ENCODE peak calls at places on chromosome 16, in six cellular contexts. I is K562, F is GM12865, Q is left ventricle myocardium inferior, T is T follicular helper cell, C is KBM-7. Z is an unnamed sample.

GRCh38 chr16:74896389-74897370 is 88.2 kb downstream of the WDR59 start:
- DNase-seq in I (no peak), F (no peak), Q (no peak), T (no peak), C (no peak), Z (peak)

GRCh38 chr16:27847030-27847550 is 216.4 kb downstream of the GSG1L start:
- DNase-seq in I (no peak), F (no peak), Q (no peak), T (no peak), C (no peak), Z (no peak)

GRCh38 chr16:75251280-75252048 is at the start of gene BCAR1:
- DNase-seq in I (peak), F (peak), Q (peak), T (no peak), C (no peak), Z (peak)

GRCh38 chr16:132120-132519 is 6.4 kb downstream of the NPRL3 start:
- DNase-seq in I (no peak), F (no peak), Q (no peak), T (no peak), C (no peak), Z (no peak)

GRCh38 chr16:719815-720506 is 985 bp upstream of the ANTKMT start:
- DNase-seq in I (peak), F (no peak), Q (no peak), T (no peak), C (peak), Z (peak)

GRCh38 chr16:525520-526180 is 1.9 kb upstream of the CAPN15 start:
- DNase-seq in I (peak), F (peak), Q (no peak), T (no peak), C (no peak), Z (peak)

GRCh38 chr16:3171181-3171854 is 16.7 kb upstream of the OR1F1 start:
- DNase-seq in I (no peak), F (peak), Q (no peak), T (no peak), C (no peak), Z (peak)

GRCh38 chr16:59878479-59878878 is 1144.4 kb upstream of the GOT2 start:
- DNase-seq in I (no peak), F (no peak), Q (no peak), T (no peak), C (no peak), Z (peak)

GRCh38 chr16:3952342-3953131 is 72.0 kb upstream of the CREBBP start:
- DNase-seq in I (no peak), F (no peak), Q (peak), T (no peak), C (peak), Z (peak)

GRCh38 chr16:85570735-85571562 is 42.2 kb upstream of the GSE1 start:
- DNase-seq in I (peak), F (peak), Q (peak), T (no peak), C (peak), Z (no peak)

GRCh38 chr16:1965610-1966009 is 984 bp upstream of the RPS2 start:
- DNase-seq in I (no peak), F (no peak), Q (no peak), T (no peak), C (no peak), Z (no peak)

GRCh38 chr16:2150418-2151187 is 2.2 kb downstream of the RAB26 start:
- DNase-seq in I (peak), F (peak), Q (no peak), T (no peak), C (peak), Z (peak)

GRCh38 chr16:89122322-89122831 is 28.7 kb downstream of the ACSF3 start:
- DNase-seq in I (no peak), F (peak), Q (no peak), T (peak), C (no peak), Z (peak)

GRCh38 chr16:85082553-85083050 is 29.7 kb downstream of the CIBAR2 start:
- DNase-seq in I (no peak), F (peak), Q (no peak), T (no peak), C (no peak), Z (no peak)

GRCh38 chr16:68770671-68771070 is 33.6 kb downstream of the CDH1 start:
- DNase-seq in I (no peak), F (no peak), Q (no peak), T (no peak), C (no peak), Z (no peak)

GRCh38 chr16:75099738-75100615 is 16.6 kb downstream of the LDHD start:
- DNase-seq in I (no peak), F (peak), Q (no peak), T (no peak), C (peak), Z (no peak)

GRCh38 chr16:57648125-57648524 is 19.7 kb downstream of the ADGRG1 start:
- DNase-seq in I (no peak), F (peak), Q (no peak), T (no peak), C (no peak), Z (no peak)

GRCh38 chr16:49440156-49441065 is 66.8 kb downstream of the C16orf78 start:
- DNase-seq in I (no peak), F (no peak), Q (no peak), T (no peak), C (no peak), Z (no peak)

Z was measured in epithelial cell of esophagus.